ENCODE peak calls at places on chromosomes 2 and 18, in four cellular contexts. P is GM12878, M is WTC11, Y is K562. N is an unnamed sample.

GRCh38 chr18:79599503-79599931 is 80.1 kb upstream of the CTDP1 start:
- DNase-seq in Y (no peak), M (no peak), P (no peak), N (no peak)

GRCh38 chr2:35591886-35592285 is 763.7 kb upstream of the CRIM1 start:
- DNase-seq in P (no peak), Y (no peak), M (no peak), N (no peak)

GRCh38 chr2:88738271-88738670 is 46.8 kb downstream of the RPIA start:
- DNase-seq in Y (no peak), M (no peak), P (no peak), N (no peak)

GRCh38 chr2:70710276-70710675 is 57.7 kb downstream of the ADD2 start:
- DNase-seq in M (no peak), P (no peak), Y (no peak), N (no peak)

GRCh38 chr2:5145801-5146200 is 546.4 kb upstream of the SOX11 start:
- DNase-seq in Y (no peak), P (no peak), M (no peak), N (no peak)

GRCh38 chr2:189783451-189783926 is 650 bp downstream of the ORMDL1 start:
- DNase-seq in M (no peak), Y (no peak), P (peak), N (peak)

GRCh38 chr2:206105038-206105437 is 19.1 kb upstream of the INO80D start:
- DNase-seq in P (no peak), M (no peak), Y (no peak), N (no peak)

GRCh38 chr2:22904126-22904684 is 480.8 kb upstream of the KLHL29 start:
- DNase-seq in Y (peak), P (no peak), M (peak), N (peak)

GRCh38 chr2:54471221-54471711 is 15.1 kb downstream of the SPTBN1 start:
- DNase-seq in M (no peak), P (peak), Y (no peak), N (peak)

GRCh38 chr2:226489765-226490164 is 309.9 kb downstream of the IRS1 start:
- DNase-seq in Y (no peak), P (peak), M (no peak), N (no peak)

GRCh38 chr2:3124921-3125760 is 252.5 kb downstream of the EIPR1 start:
- DNase-seq in P (no peak), Y (no peak), M (no peak), N (no peak)

GRCh38 chr2:2550856-2551255 is 219.8 kb upstream of the MYT1L start:
- DNase-seq in P (no peak), M (no peak), Y (no peak), N (no peak)

GRCh38 chr2:55493220-55493619 is 26.3 kb upstream of the CFAP36 start:
- DNase-seq in M (no peak), P (no peak), Y (no peak), N (no peak)

GRCh38 chr2:126317797-126318431 is 338.0 kb upstream of the GYPC start:
- DNase-seq in Y (peak), M (no peak), P (no peak), N (no peak)

GRCh38 chr2:230230087-230230486 is 4.6 kb downstream of the SP140 start:
- DNase-seq in P (no peak), Y (no peak), M (no peak), N (peak)

GRCh38 chr2:62270728-62271127 is 74.8 kb downstream of the B3GNT2 start:
- DNase-seq in M (no peak), Y (peak), P (no peak), N (no peak)

GRCh38 chr2:67646714-67647333 is 249.7 kb downstream of the ETAA1 start:
- DNase-seq in Y (no peak), M (no peak), P (no peak), N (no peak)

GRCh38 chr2:67652679-67653078 is 255.5 kb downstream of the ETAA1 start:
- DNase-seq in Y (no peak), M (no peak), P (no peak), N (no peak)

GRCh38 chr2:67649331-67650071 is 252.4 kb downstream of the ETAA1 start:
- DNase-seq in M (no peak), P (no peak), Y (no peak), N (no peak)

GRCh38 chr2:67645280-67646255 is 248.4 kb downstream of the ETAA1 start:
- DNase-seq in P (no peak), Y (no peak), M (no peak), N (no peak)

GRCh38 chr2:67650292-67651133 is 253.4 kb downstream of the ETAA1 start:
- DNase-seq in Y (peak), P (no peak), M (peak), N (peak)
- TF ChIP-seq USF2 in Y (no peak), P (no peak), M (no peak), N (no peak)

DNA sequence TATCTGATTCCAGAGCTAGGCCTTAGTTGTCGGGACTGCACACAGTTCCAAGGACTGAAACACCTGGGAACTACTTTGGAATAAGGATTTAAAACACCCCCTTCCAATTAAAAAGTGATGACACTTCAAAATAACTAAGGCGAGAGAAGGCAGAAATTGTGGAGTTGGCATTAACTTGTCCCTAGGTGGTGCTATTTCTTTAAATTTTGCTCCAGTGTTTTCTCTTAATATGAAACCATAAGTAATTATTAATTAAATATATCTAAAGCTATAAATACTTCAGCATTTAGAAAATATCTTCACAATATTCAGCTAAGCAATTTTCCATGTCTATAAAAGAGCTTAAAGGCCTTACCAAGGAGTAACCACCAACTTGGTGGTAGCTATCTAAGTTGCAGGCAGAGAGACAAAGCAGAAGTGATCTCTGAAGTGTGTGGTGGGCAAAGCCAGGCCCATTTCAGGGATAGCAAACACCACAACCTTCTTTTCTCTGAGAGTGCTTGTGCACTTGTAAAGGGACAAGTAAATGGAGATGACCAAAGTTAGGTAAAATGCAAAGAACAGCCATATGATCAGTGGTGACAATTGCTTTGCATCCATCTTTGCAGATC is 186.8 kb upstream of the PGAP1 start:
- DNase-seq in M (no peak), Y (peak), P (no peak), N (peak)
- TF ChIP-seq NR2C2 in M (no peak), Y (no peak), P (no peak), N (no peak)

GRCh38 chr2:197992482-197993133 is 188.2 kb downstream of the PLCL1 start:
- DNase-seq in M (no peak), P (no peak), Y (no peak), N (no peak)

GRCh38 chr2:197996583-197996982 is 192.2 kb downstream of the PLCL1 start:
- DNase-seq in P (no peak), Y (peak), M (no peak), N (no peak)

GRCh38 chr2:197994751-197995150 is 190.4 kb downstream of the PLCL1 start:
- DNase-seq in Y (peak), P (no peak), M (no peak), N (no peak)

GRCh38 chr2:197993363-197993762 is 189.0 kb downstream of the PLCL1 start:
- DNase-seq in P (no peak), Y (no peak), M (no peak), N (no peak)

DNA sequence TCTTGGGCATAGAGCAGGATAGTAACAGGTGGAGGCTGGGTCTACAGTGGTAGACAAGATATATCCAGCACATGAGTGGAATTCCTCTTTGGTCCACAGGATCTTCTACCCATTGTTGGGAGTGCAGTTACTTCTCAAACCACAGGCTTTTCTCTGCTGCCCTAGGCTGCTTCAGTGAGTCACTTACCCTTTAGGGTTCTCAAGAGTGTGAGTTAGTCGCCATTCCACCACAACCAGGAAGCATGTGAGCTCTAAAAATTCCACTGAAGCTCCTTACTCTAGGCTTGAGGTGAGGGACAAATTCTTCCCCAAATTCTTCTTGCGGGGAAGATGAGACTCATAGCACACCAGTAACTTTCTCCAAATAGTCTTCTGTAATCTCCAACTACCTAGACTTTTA is 189.4 kb downstream of the PLCL1 start:
- DNase-seq in Y (peak), M (no peak), P (no peak), N (no peak)
- TF ChIP-seq USF2 in Y (no peak), M (no peak), P (no peak), N (no peak)

DNA sequence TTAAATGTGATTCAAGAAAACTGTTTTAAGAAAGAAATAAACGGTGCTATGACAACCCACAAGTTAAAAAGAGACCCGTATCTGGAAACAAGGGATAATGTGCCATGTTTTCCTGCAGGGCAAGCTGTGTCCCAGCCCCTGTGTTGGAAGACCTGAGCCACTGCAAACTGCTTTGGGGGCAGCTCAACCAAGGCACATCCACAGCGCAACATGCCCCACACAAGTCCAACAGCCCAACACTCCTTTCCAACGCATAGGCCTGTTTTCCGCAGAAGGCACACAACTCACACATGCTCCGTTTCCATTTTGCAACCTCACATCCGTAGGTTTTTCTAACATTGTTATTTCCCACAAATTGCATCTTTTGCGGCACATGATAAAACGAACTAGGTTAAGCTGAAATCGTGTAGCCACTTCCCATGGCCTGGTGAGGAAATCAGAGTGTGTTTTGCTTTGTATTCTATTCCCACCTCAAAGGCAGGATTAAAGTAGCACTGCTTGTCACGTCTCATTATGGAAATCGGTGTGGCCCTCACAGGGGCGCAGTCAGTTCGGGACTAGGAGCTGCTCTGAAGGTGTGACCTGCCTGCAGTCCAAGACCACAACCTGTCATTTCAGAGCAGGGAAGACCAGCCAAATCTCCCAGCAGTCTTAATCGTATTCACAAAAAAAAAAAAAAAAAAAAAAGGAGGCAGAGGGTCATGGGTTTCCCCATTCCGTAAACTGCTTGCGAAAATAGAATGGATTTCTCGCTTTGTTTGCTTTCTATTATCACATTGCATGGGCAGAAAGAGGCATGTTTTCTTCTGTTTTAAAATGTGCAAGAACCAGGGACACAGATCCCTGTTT is 50.6 kb upstream of the ZNF516 start:
- DNase-seq in Y (no peak), P (no peak), M (no peak), N (no peak)
- TF ChIP-seq NR2C2 in Y (no peak), P (no peak), M (no peak), N (no peak)

GRCh38 chr2:233209978-233210680 is 41.3 kb upstream of the ATG16L1 start:
- DNase-seq in P (no peak), Y (no peak), M (no peak), N (no peak)
- TF ChIP-seq USF2 in P (no peak), Y (no peak), M (no peak), N (no peak)

GRCh38 chr18:40938615-40939014 is 1016.4 kb upstream of the PIK3C3 start:
- DNase-seq in Y (no peak), M (no peak), P (no peak), N (no peak)

GRCh38 chr18:40937386-40937785 is 1017.6 kb upstream of the PIK3C3 start:
- DNase-seq in M (no peak), Y (no peak), P (no peak), N (no peak)

GRCh38 chr18:40939636-40940035 is 1015.4 kb upstream of the PIK3C3 start:
- DNase-seq in M (no peak), P (no peak), Y (no peak), N (no peak)

GRCh38 chr18:40932862-40933261 is 1022.2 kb upstream of the PIK3C3 start:
- DNase-seq in P (no peak), Y (no peak), M (no peak), N (no peak)

DNA sequence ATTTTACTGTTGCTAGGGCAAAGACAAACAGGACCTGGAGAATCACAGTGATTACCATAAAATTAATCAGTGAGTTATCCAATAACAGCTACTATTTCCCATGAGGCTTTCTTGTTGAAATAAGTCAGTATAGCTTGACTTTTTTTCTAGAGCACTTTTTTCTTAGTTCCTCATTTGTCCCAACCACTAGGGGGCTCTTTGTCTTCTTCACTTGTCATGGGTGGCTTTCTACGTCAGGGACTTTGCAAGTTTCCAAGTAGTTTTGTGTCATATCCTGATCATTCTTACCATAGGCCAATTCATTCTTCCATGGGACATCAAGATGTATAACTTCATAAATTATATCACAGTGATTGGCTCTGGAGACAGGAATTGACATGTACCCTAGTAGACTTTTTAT is 1019.6 kb upstream of the PIK3C3 start:
- DNase-seq in Y (peak), M (no peak), P (peak), N (peak)
- TF ChIP-seq NR2C2 in Y (no peak), M (no peak), P (no peak), N (no peak)

GRCh38 chr18:44716697-44717163 is 36.0 kb downstream of the SETBP1 start:
- DNase-seq in Y (no peak), P (no peak), M (no peak), N (no peak)
- TF ChIP-seq USF2 in Y (no peak), P (no peak), M (no peak), N (no peak)

DNA sequence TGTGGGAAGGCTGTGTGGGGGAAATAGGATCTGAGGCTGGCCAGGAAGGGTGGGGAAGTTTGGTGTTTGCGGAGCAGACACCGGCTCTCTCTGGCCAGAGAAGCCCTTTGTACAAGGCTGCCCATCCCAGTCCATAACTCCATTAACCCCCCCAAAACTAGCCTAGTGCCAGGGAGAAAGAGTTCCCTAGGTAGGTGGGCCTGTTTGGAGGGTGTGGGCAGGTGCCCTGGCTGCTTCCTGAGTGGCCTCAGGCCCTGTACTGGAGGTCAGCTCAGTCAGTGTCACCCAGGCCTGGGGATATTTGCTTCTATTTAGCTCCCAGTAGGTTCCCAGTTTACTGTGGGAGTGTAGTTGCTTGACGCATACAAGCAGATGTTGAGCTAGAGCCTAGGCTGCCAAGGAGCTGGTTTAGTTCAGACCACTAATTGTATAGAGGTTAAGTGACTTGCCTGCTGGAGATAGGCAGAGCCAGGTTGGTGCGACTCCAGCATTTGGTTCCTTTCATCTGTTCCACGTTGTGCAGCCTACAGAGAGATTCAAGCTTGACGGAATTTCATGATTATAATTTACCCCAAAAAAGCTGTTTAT is 2.9 kb upstream of the GREB1 start:
- DNase-seq in P (no peak), M (no peak), Y (no peak), N (no peak)
- TF ChIP-seq NR2C2 in P (no peak), M (no peak), Y (no peak), N (no peak)

GRCh38 chr2:27211241-27211942 is 449 bp upstream of the ATRAID start:
- DNase-seq in P (no peak), Y (no peak), M (peak), N (no peak)
- TF ChIP-seq USF2 in P (no peak), Y (no peak), M (no peak), N (no peak)

N was measured in HepG2.